ENCODE peak calls at places on chromosomes 11 and 22, in ten cellular contexts. One of them, this sample, is unnamed.

GRCh38 chr22:23856721-23857605 is 712 bp upstream of the SLC2A11 start:
- DNase-seq in AG04450: no peak
- DNase-seq in activated effector memory CD4-positive, alpha-beta T cell treated with anti-CD3 and anti-CD28 coated beads, Interleukin-2, amount 50 U/mL, for 16 hours: no peak
- DNase-seq in T-helper 17 cell: no peak
- DNase-seq in foreskin fibroblast: no peak
- DNase-seq in sigmoid colon: peak
- DNase-seq in left ventricle myocardium inferior: no peak
- DNase-seq in EL: peak
- DNase-seq in stimulated activated CD4-positive, alpha-beta T cell treated with anti-CD3 and anti-CD28 coated beads, Interleukin-15, amount 100 ng/mL, for 48 hours: no peak
- DNase-seq in hepatocyte: peak
- DNase-seq in this sample: no peak

GRCh38 chr22:46748948-46749681 is 11.1 kb upstream of the CERK start:
- DNase-seq in AG04450: no peak
- DNase-seq in activated effector memory CD4-positive, alpha-beta T cell treated with anti-CD3 and anti-CD28 coated beads, Interleukin-2, amount 50 U/mL, for 16 hours: peak
- DNase-seq in T-helper 17 cell: no peak
- DNase-seq in foreskin fibroblast: peak
- DNase-seq in sigmoid colon: peak
- DNase-seq in left ventricle myocardium inferior: no peak
- DNase-seq in EL: peak
- DNase-seq in stimulated activated CD4-positive, alpha-beta T cell treated with anti-CD3 and anti-CD28 coated beads, Interleukin-15, amount 100 ng/mL, for 48 hours: no peak
- DNase-seq in hepatocyte: no peak
- DNase-seq in this sample: no peak

GRCh38 chr11:128685383-128686044 is 8.4 kb upstream of the FLI1 start:
- DNase-seq in AG04450: no peak
- DNase-seq in activated effector memory CD4-positive, alpha-beta T cell treated with anti-CD3 and anti-CD28 coated beads, Interleukin-2, amount 50 U/mL, for 16 hours: no peak
- DNase-seq in T-helper 17 cell: no peak
- DNase-seq in foreskin fibroblast: no peak
- DNase-seq in sigmoid colon: no peak
- DNase-seq in left ventricle myocardium inferior: no peak
- DNase-seq in EL: no peak
- DNase-seq in stimulated activated CD4-positive, alpha-beta T cell treated with anti-CD3 and anti-CD28 coated beads, Interleukin-15, amount 100 ng/mL, for 48 hours: no peak
- DNase-seq in hepatocyte: no peak
- DNase-seq in this sample: no peak

GRCh38 chr22:27730649-27731433 is 70.7 kb downstream of the MN1 start:
- DNase-seq in AG04450: no peak
- DNase-seq in activated effector memory CD4-positive, alpha-beta T cell treated with anti-CD3 and anti-CD28 coated beads, Interleukin-2, amount 50 U/mL, for 16 hours: peak
- DNase-seq in T-helper 17 cell: no peak
- DNase-seq in foreskin fibroblast: no peak
- DNase-seq in sigmoid colon: peak
- DNase-seq in left ventricle myocardium inferior: no peak
- DNase-seq in EL: no peak
- DNase-seq in stimulated activated CD4-positive, alpha-beta T cell treated with anti-CD3 and anti-CD28 coated beads, Interleukin-15, amount 100 ng/mL, for 48 hours: no peak
- DNase-seq in hepatocyte: no peak
- DNase-seq in this sample: no peak

GRCh38 chr11:76163289-76163880 is 42.9 kb downstream of the WNT11 start:
- DNase-seq in AG04450: no peak
- DNase-seq in activated effector memory CD4-positive, alpha-beta T cell treated with anti-CD3 and anti-CD28 coated beads, Interleukin-2, amount 50 U/mL, for 16 hours: no peak
- DNase-seq in T-helper 17 cell: no peak
- DNase-seq in foreskin fibroblast: no peak
- DNase-seq in sigmoid colon: no peak
- DNase-seq in left ventricle myocardium inferior: no peak
- DNase-seq in EL: no peak
- DNase-seq in stimulated activated CD4-positive, alpha-beta T cell treated with anti-CD3 and anti-CD28 coated beads, Interleukin-15, amount 100 ng/mL, for 48 hours: no peak
- DNase-seq in hepatocyte: no peak
- DNase-seq in this sample: no peak

GRCh38 chr11:23755076-23755475 is 741.8 kb upstream of the LUZP2 start:
- DNase-seq in AG04450: no peak
- DNase-seq in activated effector memory CD4-positive, alpha-beta T cell treated with anti-CD3 and anti-CD28 coated beads, Interleukin-2, amount 50 U/mL, for 16 hours: no peak
- DNase-seq in T-helper 17 cell: no peak
- DNase-seq in foreskin fibroblast: no peak
- DNase-seq in sigmoid colon: no peak
- DNase-seq in left ventricle myocardium inferior: no peak
- DNase-seq in EL: no peak
- DNase-seq in stimulated activated CD4-positive, alpha-beta T cell treated with anti-CD3 and anti-CD28 coated beads, Interleukin-15, amount 100 ng/mL, for 48 hours: no peak
- DNase-seq in hepatocyte: no peak
- DNase-seq in this sample: no peak

GRCh38 chr11:44446996-44447771 is 118.3 kb upstream of the CD82 start:
- DNase-seq in AG04450: no peak
- DNase-seq in activated effector memory CD4-positive, alpha-beta T cell treated with anti-CD3 and anti-CD28 coated beads, Interleukin-2, amount 50 U/mL, for 16 hours: no peak
- DNase-seq in T-helper 17 cell: no peak
- DNase-seq in foreskin fibroblast: no peak
- DNase-seq in sigmoid colon: no peak
- DNase-seq in left ventricle myocardium inferior: no peak
- DNase-seq in EL: no peak
- DNase-seq in stimulated activated CD4-positive, alpha-beta T cell treated with anti-CD3 and anti-CD28 coated beads, Interleukin-15, amount 100 ng/mL, for 48 hours: no peak
- DNase-seq in hepatocyte: no peak
- DNase-seq in this sample: no peak

GRCh38 chr22:25402501-25403283 is 161.8 kb upstream of the GRK3 start:
- DNase-seq in AG04450: no peak
- DNase-seq in activated effector memory CD4-positive, alpha-beta T cell treated with anti-CD3 and anti-CD28 coated beads, Interleukin-2, amount 50 U/mL, for 16 hours: peak
- DNase-seq in T-helper 17 cell: no peak
- DNase-seq in foreskin fibroblast: peak
- DNase-seq in sigmoid colon: peak
- DNase-seq in left ventricle myocardium inferior: peak
- DNase-seq in EL: peak
- DNase-seq in stimulated activated CD4-positive, alpha-beta T cell treated with anti-CD3 and anti-CD28 coated beads, Interleukin-15, amount 100 ng/mL, for 48 hours: no peak
- DNase-seq in hepatocyte: no peak
- DNase-seq in this sample: no peak

GRCh38 chr22:38218661-38219331 is 17.0 kb downstream of the MAFF start:
- DNase-seq in AG04450: peak
- DNase-seq in activated effector memory CD4-positive, alpha-beta T cell treated with anti-CD3 and anti-CD28 coated beads, Interleukin-2, amount 50 U/mL, for 16 hours: peak
- DNase-seq in T-helper 17 cell: peak
- DNase-seq in foreskin fibroblast: peak
- DNase-seq in sigmoid colon: peak
- DNase-seq in left ventricle myocardium inferior: peak
- DNase-seq in EL: peak
- DNase-seq in stimulated activated CD4-positive, alpha-beta T cell treated with anti-CD3 and anti-CD28 coated beads, Interleukin-15, amount 100 ng/mL, for 48 hours: no peak
- DNase-seq in hepatocyte: peak
- DNase-seq in this sample: no peak

GRCh38 chr22:50119169-50119767 is 29.5 kb downstream of the MOV10L1 start:
- DNase-seq in AG04450: no peak
- DNase-seq in activated effector memory CD4-positive, alpha-beta T cell treated with anti-CD3 and anti-CD28 coated beads, Interleukin-2, amount 50 U/mL, for 16 hours: no peak
- DNase-seq in T-helper 17 cell: no peak
- DNase-seq in foreskin fibroblast: no peak
- DNase-seq in sigmoid colon: peak
- DNase-seq in left ventricle myocardium inferior: no peak
- DNase-seq in EL: no peak
- DNase-seq in stimulated activated CD4-positive, alpha-beta T cell treated with anti-CD3 and anti-CD28 coated beads, Interleukin-15, amount 100 ng/mL, for 48 hours: no peak
- DNase-seq in hepatocyte: no peak
- DNase-seq in this sample: no peak

GRCh38 chr22:50260434-50260800 is 1.1 kb downstream of the MAPK12 start:
- DNase-seq in AG04450: no peak
- DNase-seq in activated effector memory CD4-positive, alpha-beta T cell treated with anti-CD3 and anti-CD28 coated beads, Interleukin-2, amount 50 U/mL, for 16 hours: no peak
- DNase-seq in T-helper 17 cell: no peak
- DNase-seq in foreskin fibroblast: no peak
- DNase-seq in sigmoid colon: no peak
- DNase-seq in left ventricle myocardium inferior: no peak
- DNase-seq in EL: no peak
- DNase-seq in stimulated activated CD4-positive, alpha-beta T cell treated with anti-CD3 and anti-CD28 coated beads, Interleukin-15, amount 100 ng/mL, for 48 hours: no peak
- DNase-seq in hepatocyte: no peak
- DNase-seq in this sample: no peak

GRCh38 chr11:116375221-116375620 is 397.6 kb downstream of the BUD13 start:
- DNase-seq in AG04450: no peak
- DNase-seq in activated effector memory CD4-positive, alpha-beta T cell treated with anti-CD3 and anti-CD28 coated beads, Interleukin-2, amount 50 U/mL, for 16 hours: no peak
- DNase-seq in T-helper 17 cell: no peak
- DNase-seq in foreskin fibroblast: no peak
- DNase-seq in sigmoid colon: no peak
- DNase-seq in left ventricle myocardium inferior: no peak
- DNase-seq in EL: no peak
- DNase-seq in stimulated activated CD4-positive, alpha-beta T cell treated with anti-CD3 and anti-CD28 coated beads, Interleukin-15, amount 100 ng/mL, for 48 hours: no peak
- DNase-seq in hepatocyte: no peak
- DNase-seq in this sample: no peak

GRCh38 chr22:32634424-32634981 is 159.9 kb downstream of the FBXO7 start:
- DNase-seq in AG04450: no peak
- DNase-seq in activated effector memory CD4-positive, alpha-beta T cell treated with anti-CD3 and anti-CD28 coated beads, Interleukin-2, amount 50 U/mL, for 16 hours: no peak
- DNase-seq in T-helper 17 cell: no peak
- DNase-seq in foreskin fibroblast: no peak
- DNase-seq in sigmoid colon: no peak
- DNase-seq in left ventricle myocardium inferior: no peak
- DNase-seq in EL: no peak
- DNase-seq in stimulated activated CD4-positive, alpha-beta T cell treated with anti-CD3 and anti-CD28 coated beads, Interleukin-15, amount 100 ng/mL, for 48 hours: no peak
- DNase-seq in hepatocyte: no peak
- DNase-seq in this sample: no peak

GRCh38 chr11:108871152-108871551 is 206.3 kb downstream of the DDX10 start:
- DNase-seq in AG04450: peak
- DNase-seq in activated effector memory CD4-positive, alpha-beta T cell treated with anti-CD3 and anti-CD28 coated beads, Interleukin-2, amount 50 U/mL, for 16 hours: no peak
- DNase-seq in T-helper 17 cell: no peak
- DNase-seq in foreskin fibroblast: peak
- DNase-seq in sigmoid colon: no peak
- DNase-seq in left ventricle myocardium inferior: peak
- DNase-seq in EL: peak
- DNase-seq in stimulated activated CD4-positive, alpha-beta T cell treated with anti-CD3 and anti-CD28 coated beads, Interleukin-15, amount 100 ng/mL, for 48 hours: no peak
- DNase-seq in hepatocyte: peak
- DNase-seq in this sample: no peak

GRCh38 chr22:39883057-39883456 is 10.5 kb downstream of the ENTHD1 start:
- DNase-seq in AG04450: no peak
- DNase-seq in activated effector memory CD4-positive, alpha-beta T cell treated with anti-CD3 and anti-CD28 coated beads, Interleukin-2, amount 50 U/mL, for 16 hours: no peak
- DNase-seq in T-helper 17 cell: no peak
- DNase-seq in foreskin fibroblast: no peak
- DNase-seq in sigmoid colon: no peak
- DNase-seq in left ventricle myocardium inferior: no peak
- DNase-seq in EL: no peak
- DNase-seq in stimulated activated CD4-positive, alpha-beta T cell treated with anti-CD3 and anti-CD28 coated beads, Interleukin-15, amount 100 ng/mL, for 48 hours: no peak
- DNase-seq in hepatocyte: no peak
- DNase-seq in this sample: no peak

GRCh38 chr22:36853407-36854099 is 7.3 kb upstream of the NCF4 start:
- DNase-seq in AG04450: no peak
- DNase-seq in activated effector memory CD4-positive, alpha-beta T cell treated with anti-CD3 and anti-CD28 coated beads, Interleukin-2, amount 50 U/mL, for 16 hours: peak
- DNase-seq in T-helper 17 cell: peak
- DNase-seq in foreskin fibroblast: peak
- DNase-seq in sigmoid colon: no peak
- DNase-seq in left ventricle myocardium inferior: peak
- DNase-seq in EL: peak
- DNase-seq in stimulated activated CD4-positive, alpha-beta T cell treated with anti-CD3 and anti-CD28 coated beads, Interleukin-15, amount 100 ng/mL, for 48 hours: peak
- DNase-seq in hepatocyte: peak
- DNase-seq in this sample: no peak

GRCh38 chr11:6882747-6883146 is 6.3 kb downstream of the OR10A4 start:
- DNase-seq in AG04450: no peak
- DNase-seq in activated effector memory CD4-positive, alpha-beta T cell treated with anti-CD3 and anti-CD28 coated beads, Interleukin-2, amount 50 U/mL, for 16 hours: no peak
- DNase-seq in T-helper 17 cell: no peak
- DNase-seq in foreskin fibroblast: no peak
- DNase-seq in sigmoid colon: no peak
- DNase-seq in left ventricle myocardium inferior: no peak
- DNase-seq in EL: no peak
- DNase-seq in stimulated activated CD4-positive, alpha-beta T cell treated with anti-CD3 and anti-CD28 coated beads, Interleukin-15, amount 100 ng/mL, for 48 hours: no peak
- DNase-seq in hepatocyte: no peak
- DNase-seq in this sample: no peak

GRCh38 chr11:131966667-131967066 is 596.3 kb downstream of the NTM start:
- DNase-seq in AG04450: no peak
- DNase-seq in activated effector memory CD4-positive, alpha-beta T cell treated with anti-CD3 and anti-CD28 coated beads, Interleukin-2, amount 50 U/mL, for 16 hours: no peak
- DNase-seq in T-helper 17 cell: no peak
- DNase-seq in foreskin fibroblast: no peak
- DNase-seq in sigmoid colon: no peak
- DNase-seq in left ventricle myocardium inferior: no peak
- DNase-seq in EL: no peak
- DNase-seq in stimulated activated CD4-positive, alpha-beta T cell treated with anti-CD3 and anti-CD28 coated beads, Interleukin-15, amount 100 ng/mL, for 48 hours: no peak
- DNase-seq in hepatocyte: no peak
- DNase-seq in this sample: no peak

GRCh38 chr11:46529086-46529905 is 64.5 kb downstream of the AMBRA1 start:
- DNase-seq in AG04450: no peak
- DNase-seq in activated effector memory CD4-positive, alpha-beta T cell treated with anti-CD3 and anti-CD28 coated beads, Interleukin-2, amount 50 U/mL, for 16 hours: peak
- DNase-seq in T-helper 17 cell: peak
- DNase-seq in foreskin fibroblast: peak
- DNase-seq in sigmoid colon: peak
- DNase-seq in left ventricle myocardium inferior: peak
- DNase-seq in EL: peak
- DNase-seq in stimulated activated CD4-positive, alpha-beta T cell treated with anti-CD3 and anti-CD28 coated beads, Interleukin-15, amount 100 ng/mL, for 48 hours: peak
- DNase-seq in hepatocyte: peak
- DNase-seq in this sample: peak

This sample was measured in GM12864.